ENCODE peak calls at places on chromosomes 4 and X, in nine cellular contexts. B, U, N, H, Q, I, T, S and V are unnamed samples.

GRCh38 chr4:10619220-10619619 is 65.3 kb downstream of the CLNK start:
- DNase-seq in B (no peak), U (peak; percentile 39), N (no peak), H (no peak), Q (no peak), I (no peak), T (no peak), S (no peak), V (no peak)

GRCh38 chrX:18721683-18722499 is 14.4 kb downstream of the PPEF1 start:
- DNase-seq in B (no peak), U (no peak), N (no peak), H (no peak), Q (no peak), I (no peak), T (no peak), S (no peak), V (no peak)

GRCh38 chrX:40809210-40809609 is 73.9 kb upstream of the MED14 start:
- DNase-seq in B (no peak), U (no peak), N (peak; percentile 15), H (no peak), Q (no peak), I (no peak), T (no peak), S (no peak), V (no peak)

GRCh38 chrX:111095974-111096870 is at the start of gene PAK3:
- DNase-seq in B (no peak), U (peak; percentile 7), N (peak; percentile 26), H (peak; percentile 57), Q (no peak), I (peak; percentile 58), T (no peak), S (no peak), V (peak; percentile 72)

GRCh38 chr4:10160280-10160856 is 43.8 kb upstream of the WDR1 start:
- DNase-seq in B (no peak), U (peak; percentile 22), N (peak; percentile 47), H (peak; percentile 69), Q (no peak), I (no peak), T (no peak), S (no peak), V (peak; percentile 64)

GRCh38 chr4:2141762-2142520 is 82.8 kb downstream of the NAT8L start:
- DNase-seq in B (no peak), U (no peak), N (no peak), H (peak; percentile 56), Q (no peak), I (no peak), T (no peak), S (no peak), V (peak; percentile 58)

GRCh38 chrX:37776283-37776986 is 3.4 kb upstream of the CYBB start:
- DNase-seq in B (peak; percentile 77), U (no peak), N (no peak), H (no peak), Q (peak; percentile 22), I (no peak), T (no peak), S (no peak), V (no peak)

GRCh38 chr4:57151481-57151880 is 41.3 kb upstream of the IGFBP7 start:
- DNase-seq in B (no peak), U (no peak), N (no peak), H (no peak), Q (no peak), I (no peak), T (no peak), S (no peak), V (peak; percentile 15)

GRCh38 chr4:141702472-141703182 is 66.2 kb downstream of the IL15 start:
- DNase-seq in B (no peak), U (peak; percentile 6), N (no peak), H (peak; percentile 61), Q (no peak), I (peak; percentile 73), T (peak; percentile 27), S (no peak), V (peak; percentile 49)

GRCh38 chr4:126790633-126791032 is 842.1 kb upstream of the INTU start:
- DNase-seq in B (no peak), U (peak; percentile 33), N (peak; percentile 66), H (peak; percentile 31), Q (no peak), I (no peak), T (no peak), S (no peak), V (no peak)

GRCh38 chr4:15451866-15452765 is 17.6 kb upstream of the CC2D2A start:
- DNase-seq in B (no peak), U (peak; percentile 95), N (peak; percentile 97), H (peak; percentile 92), Q (no peak), I (no peak), T (no peak), S (peak; percentile 64), V (no peak)

GRCh38 chr4:151407018-151407417 is 2.0 kb upstream of the FHIP1A start:
- DNase-seq in B (no peak), U (no peak), N (no peak), H (no peak), Q (no peak), I (no peak), T (no peak), S (no peak), V (no peak)

GRCh38 chrX:16743604-16744325 is 24.4 kb downstream of the SYAP1 start:
- DNase-seq in B (no peak), U (peak; percentile 73), N (peak; percentile 62), H (peak; percentile 68), Q (no peak), I (no peak), T (no peak), S (no peak), V (no peak)

GRCh38 chr4:142043509-142043908 is 407.1 kb downstream of the IL15 start:
- DNase-seq in B (no peak), U (peak; percentile 12), N (peak; percentile 19), H (no peak), Q (no peak), I (no peak), T (no peak), S (no peak), V (no peak)

GRCh38 chrX:100994352-100995281 is 25.1 kb downstream of the ARL13A start:
- DNase-seq in B (no peak), U (peak; percentile 32), N (peak; percentile 42), H (peak; percentile 28), Q (peak; percentile 15), I (no peak), T (no peak), S (no peak), V (no peak)

GRCh38 chr4:82525287-82525898 is 36.4 kb downstream of the TMEM150C start:
- DNase-seq in B (no peak), U (no peak), N (peak; percentile 4), H (peak; percentile 16), Q (no peak), I (no peak), T (no peak), S (no peak), V (no peak)

DNA sequence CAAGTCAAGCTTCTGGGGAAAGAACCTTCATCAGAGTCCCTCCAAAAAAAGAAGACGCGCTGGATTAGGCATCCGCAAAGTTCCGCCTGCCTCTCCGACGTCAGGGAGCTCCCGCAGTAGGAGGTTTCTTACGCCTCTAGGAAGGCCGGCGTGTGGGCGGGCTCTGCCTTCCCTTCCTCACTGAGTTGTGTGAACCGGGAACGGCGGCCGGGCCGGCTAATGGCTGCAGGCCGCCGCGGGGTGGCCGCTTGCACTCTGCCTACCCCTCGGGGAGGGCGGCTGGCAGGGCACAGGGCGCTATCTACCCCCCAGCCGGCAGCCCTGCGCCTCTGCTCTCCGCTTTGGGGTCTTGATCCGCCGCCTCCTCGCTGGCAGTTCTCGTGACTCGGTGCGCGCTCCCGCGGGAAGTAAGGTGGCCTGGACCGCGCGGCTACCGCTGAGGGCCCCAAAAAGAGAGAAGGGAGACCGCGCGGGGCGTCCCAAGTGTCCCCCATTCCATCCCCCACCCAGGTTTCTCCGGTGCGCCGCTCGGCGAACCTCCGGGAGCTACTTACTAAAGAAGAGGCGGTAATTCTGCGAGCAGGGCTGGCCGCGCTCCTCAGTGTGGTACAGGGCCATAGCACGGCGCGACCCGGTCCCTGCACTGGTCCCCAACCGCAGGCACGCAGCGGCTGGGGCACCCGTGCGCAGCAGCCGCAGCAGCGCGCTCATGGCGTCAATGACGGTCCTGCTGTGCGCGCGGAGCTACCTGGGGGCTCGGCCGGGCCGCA is at the start of gene PPA2:
- DNase-seq in B (peak; percentile 93), U (peak; percentile 90), N (peak; percentile 88), H (peak; percentile 94), Q (peak; percentile 94), I (peak; percentile 91), T (peak; percentile 90), S (peak; percentile 91), V (peak; percentile 85)
- TF ChIP-seq CTCF in B (no peak), U (no peak), N (no peak), H (no peak), Q (peak; percentile 2), I (no peak), T (no peak), S (no peak), V (no peak)

GRCh38 chrX:154000051-154000450 is 19.7 kb downstream of the IRAK1 start:
- DNase-seq in B (no peak), U (no peak), N (no peak), H (no peak), Q (no peak), I (no peak), T (no peak), S (no peak), V (peak; percentile 12)

GRCh38 chrX:153995504-153995903 is 22.9 kb downstream of the TMEM187 start:
- DNase-seq in B (no peak), U (no peak), N (no peak), H (no peak), Q (no peak), I (no peak), T (no peak), S (no peak), V (no peak)

GRCh38 chrX:154002215-154002719 is 17.4 kb downstream of the IRAK1 start:
- DNase-seq in B (no peak), U (no peak), N (peak; percentile 86), H (peak; percentile 44), Q (peak; percentile 72), I (peak; percentile 48), T (peak; percentile 27), S (no peak), V (peak; percentile 30)

GRCh38 chrX:154004315-154004714 is 15.4 kb downstream of the IRAK1 start:
- DNase-seq in B (no peak), U (no peak), N (no peak), H (no peak), Q (no peak), I (no peak), T (no peak), S (no peak), V (no peak)

GRCh38 chrX:153999359-154000037 is 20.2 kb downstream of the IRAK1 start:
- DNase-seq in B (no peak), U (no peak), N (no peak), H (no peak), Q (no peak), I (no peak), T (no peak), S (no peak), V (peak; percentile 10)
- H3K4me3 ChIP-seq in B (no peak overlapping the region), U (no peak overlapping the region), N (no peak overlapping the region), H (no peak overlapping the region), Q (no peak overlapping the region), I (no peak overlapping the region), T (no peak overlapping the region), S (no peak overlapping the region), V (no peak overlapping the region)

GRCh38 chr4:107044170-107044569 is 8.1 kb upstream of the DKK2 start:
- DNase-seq in B (peak; percentile 1), U (peak; percentile 26), N (no peak), H (no peak), Q (no peak), I (peak; percentile 27), T (no peak), S (no peak), V (peak; percentile 34)
- TF ChIP-seq CTCF in B (peak; percentile 57), U (peak; percentile 36), N (peak; percentile 48), H (peak; percentile 17), Q (peak; percentile 20), I (peak; percentile 46), T (no peak), S (no peak), V (peak; percentile 59)

GRCh38 chrX:29721152-29721551 is 494.2 kb upstream of the MAGEB2 start:
- DNase-seq in B (no peak), U (no peak), N (no peak), H (no peak), Q (no peak), I (no peak), T (no peak), S (no peak), V (no peak)
- H3K4me3 ChIP-seq in B (no peak overlapping the region), U (no peak overlapping the region), N (no peak overlapping the region), H (no peak overlapping the region), Q (no peak overlapping the region), I (no peak overlapping the region), T (no peak overlapping the region), S (no peak overlapping the region), V (no peak overlapping the region)